ENCODE peak calls at places on chromosomes 12 and 14, in six cellular contexts. V, S, D, W, R and G are unnamed samples.
A peak's percentile ranks its signal among the peaks of the same experiment; 100 is the strongest.

GRCh38 chr14:100545359-100545758 is 41.9 kb downstream of the BEGAIN start:
- DNase-seq in V (no peak), S (no peak), D (no peak), W (no peak), R (no peak), G (no peak)

GRCh38 chr14:96255501-96256366 is at the start of gene BDKRB1:
- DNase-seq in V (peak; percentile 87), S (peak; percentile 93), D (peak; percentile 98), W (no peak), R (no peak), G (no peak)

GRCh38 chr14:23573384-23573783 is 5.2 kb downstream of the JPH4 start:
- DNase-seq in V (no peak), S (no peak), D (no peak), W (no peak), R (no peak), G (no peak)

GRCh38 chr12:52032431-52032796 is 18.8 kb upstream of the NR4A1 start:
- DNase-seq in V (peak; percentile 87), S (peak; percentile 91), D (peak; percentile 48), W (no peak), R (no peak), G (no peak)

GRCh38 chr12:124422570-124423523 is 128.0 kb downstream of the RFLNA start:
- DNase-seq in V (peak; percentile 98), S (peak; percentile 97), D (peak; percentile 85), W (no peak), R (no peak), G (no peak)

GRCh38 chr12:31736472-31736871 is 7.7 kb upstream of the AMN1 start:
- DNase-seq in V (peak; percentile 82), S (peak; percentile 93), D (peak; percentile 84), W (no peak), R (peak; percentile 49), G (peak; percentile 65)

GRCh38 chr12:95096852-95097251 is 23.4 kb upstream of the NR2C1 start:
- DNase-seq in V (peak; percentile 71), S (no peak), D (peak; percentile 42), W (no peak), R (no peak), G (no peak)

GRCh38 chr12:49821375-49822287 is 6.6 kb downstream of the NCKAP5L start:
- DNase-seq in V (no peak), S (no peak), D (no peak), W (peak; percentile 54), R (no peak), G (no peak)

GRCh38 chr14:104865069-104865630 is at the start of gene CEP170B:
- DNase-seq in V (peak; percentile 48), S (peak; percentile 81), D (peak; percentile 39), W (peak; percentile 65), R (peak; percentile 17), G (peak; percentile 61)

GRCh38 chr12:27733052-27733656 is 22.5 kb downstream of the MRPS35 start:
- DNase-seq in V (peak; percentile 57), S (peak; percentile 66), D (peak; percentile 56), W (peak; percentile 29), R (no peak), G (no peak)

GRCh38 chr12:124372831-124373230 is 77.9 kb downstream of the RFLNA start:
- DNase-seq in V (no peak), S (no peak), D (no peak), W (no peak), R (no peak), G (no peak)

GRCh38 chr12:3925621-3926020 is 52.4 kb upstream of the PARP11 start:
- DNase-seq in V (no peak), S (no peak), D (no peak), W (no peak), R (no peak), G (no peak)

GRCh38 chr12:132600048-132601032 is 10.0 kb downstream of the LRCOL1 start:
- DNase-seq in V (peak; percentile 79), S (peak; percentile 83), D (no peak), W (peak; percentile 89), R (peak; percentile 23), G (peak; percentile 34)

GRCh38 chr12:121893901-121894540 is 5.4 kb downstream of the PSMD9 start:
- DNase-seq in V (peak; percentile 72), S (peak; percentile 85), D (peak; percentile 63), W (no peak), R (no peak), G (no peak)

GRCh38 chr12:131085125-131085815 is 131.6 kb downstream of the ADGRD1 start:
- DNase-seq in V (no peak), S (no peak), D (no peak), W (no peak), R (peak; percentile 1), G (no peak)

GRCh38 chr14:23360496-23360895 is 4.5 kb downstream of the EFS start:
- DNase-seq in V (no peak), S (peak; percentile 30), D (no peak), W (peak; percentile 43), R (no peak), G (no peak)

GRCh38 chr14:49766839-49767238 is 1.1 kb upstream of the KLHDC2 start:
- DNase-seq in V (no peak), S (peak; percentile 14), D (no peak), W (peak; percentile 6), R (no peak), G (no peak)

GRCh38 chr14:98926802-98927201 is 345.2 kb downstream of the BCL11B start:
- DNase-seq in V (peak; percentile 27), S (peak; percentile 33), D (no peak), W (no peak), R (no peak), G (no peak)

GRCh38 chr12:113142173-113142885 is 6.8 kb upstream of the RASAL1 start:
- DNase-seq in V (no peak), S (no peak), D (no peak), W (no peak), R (no peak), G (no peak)

GRCh38 chr12:96108321-96108720 is 72.9 kb upstream of the LTA4H start:
- DNase-seq in V (no peak), S (no peak), D (no peak), W (no peak), R (no peak), G (no peak)

GRCh38 chr14:50786821-50787464 is 44.0 kb downstream of the NIN start:
- DNase-seq in V (no peak), S (no peak), D (no peak), W (no peak), R (no peak), G (no peak)